ENCODE peak calls at places on chromosomes 11 and 22, in eight cellular contexts. L is activated naive CD8-positive, alpha-beta T cell treated with anti-CD3 and anti-CD28 coated beads, Interleukin-2, amount 50 U/mL, for 24 hours; R is mammary epithelial cell; E is effector CD4-positive, alpha-beta T cell; W is naive thymus-derived CD4-positive, alpha-beta T cell; P is nucleus accumbens; M is NCI-H2029; D is bronchial epithelial cell. A is an unnamed sample.

GRCh38 chr11:89529619-89530018 is 38.4 kb upstream of the NOX4 start:
- DNase-seq in L (no peak), E (no peak), W (no peak), P (no peak), M (no peak), R (no peak), D (no peak), A (no peak)

GRCh38 chr11:132220464-132220863 is 850.0 kb downstream of the NTM start:
- DNase-seq in M (no peak), W (no peak), E (no peak), D (no peak), P (no peak), L (no peak), R (peak), A (no peak)

GRCh38 chr22:20652130-20652529 is 121.8 kb upstream of the SERPIND1 start:
- DNase-seq in M (no peak), D (no peak), P (no peak), W (no peak), R (no peak), L (no peak), E (no peak), A (no peak)

GRCh38 chr11:116852261-116853125 is 15.1 kb upstream of the APOA1 start:
- DNase-seq in M (no peak), L (no peak), W (no peak), R (peak), E (no peak), P (no peak), D (peak), A (no peak)

GRCh38 chr11:38819986-38820385 is 2221.9 kb upstream of the RAG2 start:
- DNase-seq in R (no peak), M (no peak), D (no peak), L (no peak), P (no peak), W (no peak), E (no peak), A (no peak)

GRCh38 chr11:121534131-121535093 is 81.6 kb upstream of the SORL1-AS1 start:
- DNase-seq in P (no peak), E (no peak), R (peak), D (peak), M (no peak), L (no peak), W (no peak), A (no peak)

GRCh38 chr22:44025171-44026065 is 1.3 kb downstream of the PARVB start:
- DNase-seq in M (no peak), P (no peak), R (no peak), L (peak), E (no peak), D (no peak), W (no peak), A (no peak)

GRCh38 chr22:46349681-46350080 is 14.2 kb downstream of the TRMU start:
- DNase-seq in P (no peak), D (no peak), M (no peak), L (no peak), R (no peak), W (no peak), E (no peak), A (no peak)

GRCh38 chr22:46766611-46767010 is 4.2 kb downstream of the TBC1D22A start:
- DNase-seq in M (no peak), L (no peak), W (no peak), P (no peak), E (no peak), R (no peak), D (no peak), A (no peak)

GRCh38 chr22:24410110-24410856 is 17.1 kb upstream of the ADORA2A start:
- DNase-seq in R (no peak), P (no peak), L (peak), E (no peak), W (no peak), M (no peak), D (peak), A (no peak)

GRCh38 chr22:44391481-44392445 is 79.0 kb upstream of the SHISAL1 start:
- DNase-seq in P (no peak), E (no peak), W (no peak), L (no peak), D (peak), R (no peak), M (peak), A (no peak)